ENCODE peak calls at places on chromosomes 11 and 22, in eight cellular contexts. One of them, this sample, is unnamed.

GRCh38 chr11:86632499-86633269 is 39.7 kb downstream of the ME3 start:
- DNase-seq in breast epithelium: no peak
- DNase-seq in sigmoid colon: peak; percentile 66
- DNase-seq in prostate gland: no peak
- DNase-seq in endothelial cell of umbilical vein: peak; percentile 96
- DNase-seq in K562: no peak
- DNase-seq in stomach: no peak
- DNase-seq in transverse colon: no peak
- DNase-seq in this sample: no peak

GRCh38 chr22:37749831-37750595 is 53.2 kb downstream of the TRIOBP start:
- DNase-seq in stomach: no peak
- DNase-seq in endothelial cell of umbilical vein: peak; percentile 55
- DNase-seq in transverse colon: no peak
- DNase-seq in K562: no peak
- DNase-seq in prostate gland: peak; percentile 74
- DNase-seq in breast epithelium: no peak
- DNase-seq in sigmoid colon: no peak
- DNase-seq in this sample: no peak

GRCh38 chr11:120956710-120957500 is 67.0 kb upstream of the TBCEL start:
- DNase-seq in breast epithelium: no peak
- DNase-seq in prostate gland: no peak
- DNase-seq in stomach: no peak
- DNase-seq in transverse colon: no peak
- DNase-seq in endothelial cell of umbilical vein: no peak
- DNase-seq in K562: no peak
- DNase-seq in sigmoid colon: no peak
- DNase-seq in this sample: no peak

GRCh38 chr22:37266581-37267127 is 15.7 kb upstream of the CYTH4 start:
- DNase-seq in breast epithelium: no peak
- DNase-seq in K562: no peak
- DNase-seq in endothelial cell of umbilical vein: no peak
- DNase-seq in transverse colon: no peak
- DNase-seq in sigmoid colon: no peak
- DNase-seq in prostate gland: no peak
- DNase-seq in stomach: no peak
- DNase-seq in this sample: no peak

GRCh38 chr11:1953489-1954284 is 6.6 kb downstream of the MRPL23 start:
- DNase-seq in endothelial cell of umbilical vein: no peak
- DNase-seq in stomach: no peak
- DNase-seq in sigmoid colon: peak; percentile 38
- DNase-seq in breast epithelium: peak; percentile 43
- DNase-seq in transverse colon: no peak
- DNase-seq in prostate gland: peak; percentile 3
- DNase-seq in K562: no peak
- DNase-seq in this sample: no peak

GRCh38 chr11:96215094-96215782 is 127.8 kb downstream of the MAML2 start:
- DNase-seq in sigmoid colon: no peak
- DNase-seq in endothelial cell of umbilical vein: peak; percentile 81
- DNase-seq in transverse colon: peak; percentile 63
- DNase-seq in breast epithelium: no peak
- DNase-seq in stomach: no peak
- DNase-seq in prostate gland: no peak
- DNase-seq in K562: no peak
- DNase-seq in this sample: peak; percentile 14

GRCh38 chr11:58525037-58525614 is 17.2 kb upstream of the OR5B21 start:
- DNase-seq in stomach: no peak
- DNase-seq in transverse colon: no peak
- DNase-seq in prostate gland: no peak
- DNase-seq in breast epithelium: no peak
- DNase-seq in endothelial cell of umbilical vein: no peak
- DNase-seq in K562: no peak
- DNase-seq in sigmoid colon: no peak
- DNase-seq in this sample: peak; percentile 18

GRCh38 chr11:35583843-35584242 is 34.4 kb upstream of the FJX1 start:
- DNase-seq in sigmoid colon: no peak
- DNase-seq in prostate gland: no peak
- DNase-seq in endothelial cell of umbilical vein: no peak
- DNase-seq in transverse colon: no peak
- DNase-seq in stomach: no peak
- DNase-seq in K562: no peak
- DNase-seq in breast epithelium: no peak
- DNase-seq in this sample: no peak

GRCh38 chr11:71283960-71284359 is 31.6 kb upstream of the SHANK2 start:
- DNase-seq in transverse colon: peak; percentile 92
- DNase-seq in stomach: peak; percentile 94
- DNase-seq in prostate gland: peak; percentile 93
- DNase-seq in K562: no peak
- DNase-seq in sigmoid colon: peak; percentile 46
- DNase-seq in breast epithelium: peak; percentile 87
- DNase-seq in endothelial cell of umbilical vein: no peak
- DNase-seq in this sample: no peak

DNA sequence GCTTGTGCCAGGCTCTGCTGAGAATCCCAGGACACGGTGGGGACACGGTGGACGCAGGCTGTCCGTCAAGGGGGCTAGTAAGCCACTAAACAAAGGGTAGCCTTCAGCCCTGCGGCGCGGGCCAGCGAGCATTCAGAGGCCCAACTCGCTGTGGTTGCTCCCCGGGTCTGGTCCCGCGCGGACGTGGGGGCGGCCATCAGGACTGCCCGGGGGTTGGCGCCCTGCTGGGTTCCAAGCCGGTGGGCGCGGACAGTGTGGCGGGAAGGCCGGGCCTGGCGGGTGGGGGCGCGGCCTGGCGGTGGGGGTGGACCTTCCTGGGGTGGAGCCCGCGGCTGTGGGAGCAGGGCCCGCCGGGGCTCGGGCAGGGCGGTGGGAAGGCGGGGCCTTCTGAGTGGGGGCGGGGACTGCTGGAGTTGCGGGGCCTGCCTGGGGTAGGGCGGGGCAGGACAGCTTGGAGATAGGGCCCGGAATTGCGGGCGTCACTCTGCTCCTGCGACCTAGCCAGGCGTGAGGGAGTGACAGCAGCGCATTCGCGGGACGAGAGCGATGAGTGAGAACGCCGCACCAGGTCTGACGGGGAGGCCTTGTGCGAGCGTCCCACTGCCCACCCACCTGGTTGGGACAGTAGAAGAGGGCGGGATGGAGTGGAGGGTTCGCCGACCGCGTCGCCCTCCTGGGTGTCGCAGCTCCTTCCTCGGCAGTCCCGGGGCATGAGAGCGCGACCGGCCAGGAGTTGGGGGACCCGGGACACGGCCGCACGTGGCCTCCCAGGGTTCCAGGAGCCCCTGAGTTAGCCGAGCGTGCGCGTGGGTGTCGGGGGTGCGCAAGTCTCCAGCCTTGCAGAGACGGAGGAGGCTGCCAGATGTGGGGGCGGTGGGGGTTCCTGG is at the start of gene SERHL2:
- DNase-seq in breast epithelium: peak; percentile 93
- DNase-seq in prostate gland: peak; percentile 86
- DNase-seq in endothelial cell of umbilical vein: peak; percentile 87
- DNase-seq in sigmoid colon: peak; percentile 95
- DNase-seq in stomach: peak; percentile 92
- DNase-seq in K562: peak; percentile 94
- DNase-seq in transverse colon: peak; percentile 95
- DNase-seq in this sample: peak; percentile 78
- TF ChIP-seq POLR2A in breast epithelium: peak; percentile 24
- TF ChIP-seq POLR2A in prostate gland: peak; percentile 37
- TF ChIP-seq POLR2A in endothelial cell of umbilical vein: no peak
- TF ChIP-seq POLR2A in sigmoid colon: no peak
- TF ChIP-seq POLR2A in stomach: no peak
- TF ChIP-seq POLR2A in K562: peak; percentile 82
- TF ChIP-seq POLR2A in transverse colon: peak; percentile 68
- TF ChIP-seq POLR2A in this sample: no peak

GRCh38 chr22:24542641-24543040 is 12.3 kb downstream of the GUCD1 start:
- DNase-seq in stomach: peak; percentile 83
- DNase-seq in transverse colon: no peak
- DNase-seq in breast epithelium: peak; percentile 78
- DNase-seq in endothelial cell of umbilical vein: no peak
- DNase-seq in sigmoid colon: no peak
- DNase-seq in K562: no peak
- DNase-seq in prostate gland: peak; percentile 80
- DNase-seq in this sample: no peak
- TF ChIP-seq POLR2AphosphoS5 in stomach: no peak
- TF ChIP-seq POLR2AphosphoS5 in transverse colon: no peak
- TF ChIP-seq POLR2AphosphoS5 in breast epithelium: no peak
- TF ChIP-seq POLR2AphosphoS5 in endothelial cell of umbilical vein: no peak
- TF ChIP-seq POLR2AphosphoS5 in sigmoid colon: no peak
- TF ChIP-seq POLR2AphosphoS5 in K562: no peak
- TF ChIP-seq POLR2AphosphoS5 in prostate gland: peak; percentile 62
- TF ChIP-seq POLR2AphosphoS5 in this sample: no peak

GRCh38 chr22:19940536-19941364 is 822 bp upstream of the COMT start:
- DNase-seq in breast epithelium: no peak
- DNase-seq in transverse colon: no peak
- DNase-seq in sigmoid colon: peak; percentile 65
- DNase-seq in stomach: no peak
- DNase-seq in prostate gland: no peak
- DNase-seq in K562: peak; percentile 84
- DNase-seq in endothelial cell of umbilical vein: no peak
- DNase-seq in this sample: no peak

GRCh38 chr22:19942071-19942885 is 660 bp upstream of the TXNRD2 start:
- DNase-seq in prostate gland: no peak
- DNase-seq in breast epithelium: no peak
- DNase-seq in transverse colon: no peak
- DNase-seq in stomach: no peak
- DNase-seq in sigmoid colon: peak; percentile 73
- DNase-seq in K562: peak; percentile 92
- DNase-seq in endothelial cell of umbilical vein: peak; percentile 55
- DNase-seq in this sample: no peak

GRCh38 chr22:19941365-19942070 is at the start of the genes COMT and TXNRD2:
- DNase-seq in transverse colon: peak; percentile 78
- DNase-seq in endothelial cell of umbilical vein: peak; percentile 57
- DNase-seq in K562: peak; percentile 100
- DNase-seq in sigmoid colon: peak; percentile 82
- DNase-seq in stomach: peak; percentile 81
- DNase-seq in breast epithelium: peak; percentile 71
- DNase-seq in prostate gland: peak; percentile 54
- DNase-seq in this sample: peak; percentile 95

GRCh38 chr22:19943665-19944026 is 2.0 kb upstream of the TXNRD2 start:
- DNase-seq in transverse colon: no peak
- DNase-seq in stomach: no peak
- DNase-seq in prostate gland: no peak
- DNase-seq in K562: no peak
- DNase-seq in endothelial cell of umbilical vein: no peak
- DNase-seq in breast epithelium: no peak
- DNase-seq in sigmoid colon: peak; percentile 61
- DNase-seq in this sample: no peak

GRCh38 chr22:19942886-19943664 is 1.5 kb upstream of the TXNRD2 start:
- DNase-seq in K562: no peak
- DNase-seq in stomach: no peak
- DNase-seq in prostate gland: peak; percentile 65
- DNase-seq in transverse colon: no peak
- DNase-seq in endothelial cell of umbilical vein: peak; percentile 72
- DNase-seq in breast epithelium: no peak
- DNase-seq in sigmoid colon: peak; percentile 81
- DNase-seq in this sample: no peak
- TF ChIP-seq POLR2A in K562: no peak
- TF ChIP-seq POLR2A in stomach: no peak
- TF ChIP-seq POLR2A in prostate gland: no peak
- TF ChIP-seq POLR2A in transverse colon: peak; percentile 29
- TF ChIP-seq POLR2A in endothelial cell of umbilical vein: no peak
- TF ChIP-seq POLR2A in breast epithelium: no peak
- TF ChIP-seq POLR2A in sigmoid colon: peak; percentile 28
- TF ChIP-seq POLR2A in this sample: no peak

GRCh38 chr22:46792061-46792796 is 29.8 kb downstream of the TBC1D22A start:
- DNase-seq in prostate gland: no peak
- DNase-seq in endothelial cell of umbilical vein: peak; percentile 78
- DNase-seq in sigmoid colon: peak; percentile 62
- DNase-seq in K562: no peak
- DNase-seq in breast epithelium: peak; percentile 40
- DNase-seq in transverse colon: no peak
- DNase-seq in stomach: no peak
- DNase-seq in this sample: no peak
- TF ChIP-seq POLR2AphosphoS5 in prostate gland: no peak
- TF ChIP-seq POLR2AphosphoS5 in endothelial cell of umbilical vein: peak; percentile 58
- TF ChIP-seq POLR2AphosphoS5 in sigmoid colon: no peak
- TF ChIP-seq POLR2AphosphoS5 in K562: no peak
- TF ChIP-seq POLR2AphosphoS5 in breast epithelium: no peak
- TF ChIP-seq POLR2AphosphoS5 in transverse colon: no peak
- TF ChIP-seq POLR2AphosphoS5 in stomach: no peak
- TF ChIP-seq POLR2AphosphoS5 in this sample: no peak

GRCh38 chr11:63940786-63941185 is 2.0 kb downstream of the NAA40 start:
- DNase-seq in stomach: no peak
- DNase-seq in endothelial cell of umbilical vein: no peak
- DNase-seq in sigmoid colon: no peak
- DNase-seq in K562: no peak
- DNase-seq in prostate gland: no peak
- DNase-seq in breast epithelium: no peak
- DNase-seq in transverse colon: no peak
- DNase-seq in this sample: no peak

GRCh38 chr11:63939351-63939920 is 634 bp downstream of the NAA40 start:
- DNase-seq in endothelial cell of umbilical vein: peak; percentile 31
- DNase-seq in sigmoid colon: no peak
- DNase-seq in breast epithelium: no peak
- DNase-seq in prostate gland: no peak
- DNase-seq in transverse colon: peak; percentile 26
- DNase-seq in stomach: no peak
- DNase-seq in K562: no peak
- DNase-seq in this sample: no peak

GRCh38 chr11:63941901-63942300 is 3.1 kb downstream of the NAA40 start:
- DNase-seq in stomach: no peak
- DNase-seq in prostate gland: no peak
- DNase-seq in endothelial cell of umbilical vein: no peak
- DNase-seq in K562: no peak
- DNase-seq in breast epithelium: no peak
- DNase-seq in sigmoid colon: no peak
- DNase-seq in transverse colon: no peak
- DNase-seq in this sample: no peak

GRCh38 chr11:63937713-63938480 is 905 bp upstream of the NAA40 start:
- DNase-seq in breast epithelium: no peak
- DNase-seq in endothelial cell of umbilical vein: no peak
- DNase-seq in transverse colon: peak; percentile 32
- DNase-seq in prostate gland: no peak
- DNase-seq in K562: peak; percentile 71
- DNase-seq in stomach: no peak
- DNase-seq in sigmoid colon: no peak
- DNase-seq in this sample: no peak

GRCh38 chr11:63938481-63939350 is at the start of gene NAA40:
- DNase-seq in K562: peak; percentile 96
- DNase-seq in prostate gland: peak; percentile 86
- DNase-seq in stomach: peak; percentile 95
- DNase-seq in breast epithelium: peak; percentile 85
- DNase-seq in transverse colon: peak; percentile 94
- DNase-seq in endothelial cell of umbilical vein: peak; percentile 96
- DNase-seq in sigmoid colon: peak; percentile 92
- DNase-seq in this sample: peak; percentile 97
- TF ChIP-seq POLR2A in K562: peak; percentile 57
- TF ChIP-seq POLR2A in prostate gland: no peak
- TF ChIP-seq POLR2A in stomach: no peak
- TF ChIP-seq POLR2A in breast epithelium: no peak
- TF ChIP-seq POLR2A in transverse colon: no peak
- TF ChIP-seq POLR2A in endothelial cell of umbilical vein: peak; percentile 63
- TF ChIP-seq POLR2A in sigmoid colon: no peak
- TF ChIP-seq POLR2A in this sample: peak; percentile 57

This sample was measured in GM12892.